ENCODE peak calls at places on chromosomes 7 and 10, in four cellular contexts. M is brain microvascular endothelial cell; F is myocyte; T is stimulated activated CD8-positive, alpha-beta memory T cell treated with anti-CD3 and anti-CD28 coated beads, Interleukin-2, amount 100 ng/mL, for 1 hour. I is an unnamed sample.

GRCh38 chr7:54545241-54545563 is 3.0 kb downstream of the VSTM2A start:
- DNase-seq in F (no peak), T (no peak), M (no peak), I (no peak)

GRCh38 chr10:86815035-86815617 is 58.7 kb downstream of the BMPR1A start:
- DNase-seq in M (no peak), T (no peak), F (no peak), I (no peak)

GRCh38 chr10:15472431-15473400 is 101.6 kb upstream of the FAM171A1 start:
- DNase-seq in F (peak; percentile 26), M (peak; percentile 82), T (no peak), I (peak; percentile 24)

GRCh38 chr10:108275895-108276685 is 1111.6 kb upstream of the SORCS1 start:
- DNase-seq in M (no peak), T (no peak), F (no peak), I (peak; percentile 8)

GRCh38 chr7:47817922-47818321 is 130.3 kb downstream of the PKD1L1 start:
- DNase-seq in F (no peak), M (no peak), T (no peak), I (no peak)

GRCh38 chr7:140896996-140897395 is 27.7 kb downstream of the BRAF start:
- DNase-seq in M (no peak), T (no peak), F (no peak), I (no peak)

GRCh38 chr10:112964482-112964881 is 14.4 kb downstream of the TCF7L2 start:
- DNase-seq in M (no peak), F (no peak), T (no peak), I (no peak)

GRCh38 chr7:26343320-26343832 is 51.7 kb downstream of the SNX10 start:
- DNase-seq in T (no peak), M (no peak), F (no peak), I (no peak)

GRCh38 chr7:157905740-157906461 is 569.1 kb downstream of the DNAJB6 start:
- DNase-seq in T (no peak), M (no peak), F (no peak), I (no peak)

GRCh38 chr10:132185601-132186487 is 904 bp upstream of the DPYSL4 start:
- DNase-seq in F (no peak), T (peak; percentile 29), M (no peak), I (no peak)

GRCh38 chr7:14836571-14837189 is 65.9 kb downstream of the DGKB start:
- DNase-seq in F (peak; percentile 91), T (no peak), M (peak; percentile 94), I (peak; percentile 66)

GRCh38 chr7:46603296-46603701 is 682.2 kb upstream of the IGFBP3 start:
- DNase-seq in M (peak; percentile 28), T (no peak), F (no peak), I (no peak)

GRCh38 chr10:62083868-62084267 is 182.4 kb downstream of the ARID5B start:
- DNase-seq in T (no peak), F (peak; percentile 83), M (peak; percentile 85), I (peak; percentile 69)

GRCh38 chr7:101606176-101606923 is 22.7 kb downstream of the MYL10 start:
- DNase-seq in F (peak; percentile 36), T (no peak), M (no peak), I (no peak)

GRCh38 chr10:113713297-113713982 is 33.7 kb downstream of the CASP7 start:
- DNase-seq in M (no peak), F (no peak), T (no peak), I (no peak)

GRCh38 chr7:157543276-157543675 is 206.5 kb downstream of the DNAJB6 start:
- DNase-seq in F (no peak), M (no peak), T (no peak), I (no peak)

GRCh38 chr7:14377646-14378266 is 388.3 kb upstream of the ETV1 start:
- DNase-seq in F (peak; percentile 62), T (no peak), M (peak; percentile 63), I (peak; percentile 63)

GRCh38 chr7:39527296-39527695 is 38.9 kb upstream of the YAE1 start:
- DNase-seq in F (no peak), M (no peak), T (no peak), I (no peak)

GRCh38 chr7:16609842-16610450 is 35.6 kb downstream of the ANKMY2 start:
- DNase-seq in T (no peak), F (peak; percentile 10), M (no peak), I (no peak)

GRCh38 chr7:118080947-118081346 is 103.0 kb upstream of the LSM8 start:
- DNase-seq in M (peak; percentile 90), T (no peak), F (peak; percentile 62), I (peak; percentile 33)

I was measured in skeletal muscle cell.